ENCODE peak calls at places on chromosomes 6 and 20, in five cellular contexts. X is neural crest cell, Y is Peyer's patch, L is cardiac muscle cell, R is LNCaP clone FGC. I is an unnamed sample.

GRCh38 chr6:35048031-35048613 is 93.0 kb downstream of the TCP11 start:
- DNase-seq in R (no peak), L (no peak), X (peak), Y (no peak), I (no peak)

GRCh38 chr20:10568032-10568431 is 105.8 kb downstream of the JAG1 start:
- DNase-seq in L (no peak), Y (no peak), X (no peak), R (no peak), I (no peak)

GRCh38 chr20:38184098-38184497 is 19.0 kb upstream of the TGM2 start:
- DNase-seq in L (no peak), X (no peak), R (no peak), Y (no peak), I (peak)

GRCh38 chr20:50434653-50435396 is 75.4 kb upstream of the PTPN1 start:
- DNase-seq in Y (no peak), R (no peak), X (no peak), L (peak), I (peak)

GRCh38 chr6:127366281-127367022 is 23.0 kb upstream of the ECHDC1 start:
- DNase-seq in R (no peak), Y (no peak), X (no peak), L (peak), I (peak)

GRCh38 chr6:128208851-128209580 is 308.2 kb upstream of the THEMIS start:
- DNase-seq in X (no peak), Y (no peak), R (no peak), L (peak), I (peak)

GRCh38 chr6:41917528-41917927 is 3.4 kb downstream of the MED20 start:
- DNase-seq in X (no peak), L (peak), R (no peak), Y (no peak), I (peak)

GRCh38 chr6:9783567-9783966 is 631.3 kb downstream of the TFAP2A start:
- DNase-seq in Y (no peak), X (no peak), L (peak), R (no peak), I (peak)

GRCh38 chr20:17914957-17915356 is 53.6 kb downstream of the SNX5 start:
- DNase-seq in R (no peak), Y (no peak), X (no peak), L (no peak), I (no peak)

GRCh38 chr20:38195521-38195920 is 30.5 kb upstream of the TGM2 start:
- DNase-seq in R (no peak), L (no peak), X (no peak), Y (no peak), I (peak)

GRCh38 chr6:21731411-21732031 is 138.0 kb downstream of the SOX4 start:
- DNase-seq in X (no peak), L (peak), Y (no peak), R (no peak), I (peak)

GRCh38 chr6:169960891-169961611 is 209.6 kb downstream of the ERMARD start:
- DNase-seq in L (no peak), R (no peak), Y (no peak), X (no peak), I (no peak)

GRCh38 chr6:99613705-99614429 is 7.2 kb downstream of the PRDM13 start:
- DNase-seq in Y (no peak), L (no peak), X (no peak), R (no peak), I (no peak)

GRCh38 chr6:147559016-147559415 is 50.5 kb downstream of the SAMD5 start:
- DNase-seq in L (peak), Y (no peak), R (no peak), X (no peak), I (no peak)

GRCh38 chr20:35981969-35982368 is 13.6 kb downstream of the CNBD2 start:
- DNase-seq in X (no peak), L (no peak), Y (no peak), R (no peak), I (no peak)

GRCh38 chr6:31721351-31722020 is at the start of gene LY6G6C:
- DNase-seq in R (no peak), Y (no peak), L (no peak), X (no peak), I (no peak)

GRCh38 chr6:41088451-41088850 is 15.7 kb downstream of the NFYA start:
- DNase-seq in Y (no peak), X (no peak), R (no peak), L (peak), I (no peak)

GRCh38 chr6:797479-798077 is 104.6 kb upstream of the EXOC2 start:
- DNase-seq in Y (no peak), X (peak), R (peak), L (peak), I (peak)

DNA sequence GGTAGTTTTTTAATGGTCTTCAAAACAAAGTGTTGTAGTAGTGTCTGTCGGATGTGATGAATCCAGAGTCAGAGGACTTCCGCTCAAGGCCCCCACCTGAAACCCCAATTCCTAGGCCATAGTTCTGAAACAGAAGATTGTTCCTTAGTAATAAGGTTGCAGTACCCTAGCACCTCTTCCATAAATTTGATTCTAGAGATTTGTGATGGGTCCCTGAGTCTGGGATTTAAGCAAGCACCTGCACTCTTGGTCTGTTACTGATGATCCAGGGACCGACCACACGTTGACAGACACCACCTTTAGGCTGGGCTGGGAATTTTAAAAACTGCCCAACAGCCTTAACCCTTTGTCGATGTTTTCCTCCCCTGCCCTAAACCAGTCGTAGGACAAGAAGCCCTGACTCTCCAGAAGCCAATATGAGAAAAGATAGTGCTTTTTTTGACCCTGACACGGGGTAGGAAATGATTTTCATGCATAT is 1.2 kb downstream of the KCTD20 start:
- DNase-seq in L (no peak), Y (no peak), R (no peak), X (no peak), I (peak)
- TF ChIP-seq CTCF in L (no peak), Y (peak), R (peak), X (peak), I (peak)

GRCh38 chr6:51166914-51167313 is 348.2 kb downstream of the TFAP2B start:
- DNase-seq in L (no peak), X (no peak), R (no peak), Y (no peak), I (no peak)
- TF ChIP-seq CTCF in L (no peak), X (no peak), R (no peak), Y (no peak), I (no peak)

GRCh38 chr6:16711551-16712249 is 49.6 kb downstream of the ATXN1 start:
- DNase-seq in X (no peak), R (no peak), Y (no peak), L (peak), I (peak)
- TF ChIP-seq CTCF in X (no peak), R (no peak), Y (no peak), L (no peak), I (peak)

GRCh38 chr20:60095456-60095855 is 137.2 kb downstream of the CDH26 start:
- DNase-seq in L (peak), X (no peak), R (no peak), Y (no peak), I (no peak)

GRCh38 chr20:60091284-60091683 is 133.1 kb downstream of the CDH26 start:
- DNase-seq in R (no peak), Y (no peak), X (no peak), L (no peak), I (no peak)

GRCh38 chr20:60088236-60088635 is 130.0 kb downstream of the CDH26 start:
- DNase-seq in X (no peak), Y (no peak), R (no peak), L (no peak), I (no peak)

GRCh38 chr20:60097285-60097684 is 139.1 kb downstream of the CDH26 start:
- DNase-seq in L (no peak), X (no peak), R (no peak), Y (no peak), I (no peak)

DNA sequence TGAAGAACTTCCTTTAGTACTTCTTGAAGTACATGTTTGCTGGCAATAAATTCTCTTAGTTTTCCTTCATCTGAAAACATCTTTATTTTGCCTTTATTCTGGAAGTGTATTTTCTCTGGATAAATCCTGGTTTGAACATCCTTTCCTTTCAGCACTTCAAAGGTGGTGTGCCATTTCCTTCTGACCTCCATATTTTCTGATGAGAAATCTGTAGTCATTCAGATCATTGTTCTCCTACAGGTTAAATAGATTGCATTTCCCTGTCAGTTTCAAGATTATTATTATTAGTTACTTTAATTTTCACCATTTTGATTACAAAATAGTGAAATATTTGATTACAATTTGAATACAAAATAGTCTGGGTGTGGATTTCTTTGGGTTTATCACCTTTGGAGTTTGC is 134.5 kb downstream of the CDH26 start:
- DNase-seq in X (no peak), Y (no peak), L (no peak), R (no peak), I (no peak)
- TF ChIP-seq CTCF in X (no peak), Y (no peak), L (no peak), R (no peak), I (no peak)

GRCh38 chr6:2693191-2693590 is 57.5 kb downstream of the MYLK4 start:
- DNase-seq in Y (no peak), R (no peak), L (no peak), X (no peak), I (no peak)

GRCh38 chr6:2697291-2697690 is 53.4 kb downstream of the MYLK4 start:
- DNase-seq in R (no peak), L (no peak), X (no peak), Y (no peak), I (no peak)

GRCh38 chr6:2695464-2696095 is 55.1 kb downstream of the MYLK4 start:
- DNase-seq in R (no peak), Y (no peak), L (peak), X (no peak), I (peak)
- TF ChIP-seq CTCF in R (peak), Y (peak), L (peak), X (peak), I (peak)

GRCh38 chr20:59391975-59392374 is 91.6 kb downstream of the EDN3 start:
- DNase-seq in R (no peak), L (no peak), X (no peak), Y (no peak), I (no peak)
- TF ChIP-seq CTCF in R (no peak), L (no peak), X (no peak), Y (no peak), I (no peak)

GRCh38 chr20:40811660-40812414 is 122.8 kb upstream of the MAFB start:
- DNase-seq in R (no peak), L (no peak), X (no peak), Y (no peak), I (no peak)
- TF ChIP-seq CTCF in R (no peak), L (no peak), X (no peak), Y (no peak), I (no peak)

DNA sequence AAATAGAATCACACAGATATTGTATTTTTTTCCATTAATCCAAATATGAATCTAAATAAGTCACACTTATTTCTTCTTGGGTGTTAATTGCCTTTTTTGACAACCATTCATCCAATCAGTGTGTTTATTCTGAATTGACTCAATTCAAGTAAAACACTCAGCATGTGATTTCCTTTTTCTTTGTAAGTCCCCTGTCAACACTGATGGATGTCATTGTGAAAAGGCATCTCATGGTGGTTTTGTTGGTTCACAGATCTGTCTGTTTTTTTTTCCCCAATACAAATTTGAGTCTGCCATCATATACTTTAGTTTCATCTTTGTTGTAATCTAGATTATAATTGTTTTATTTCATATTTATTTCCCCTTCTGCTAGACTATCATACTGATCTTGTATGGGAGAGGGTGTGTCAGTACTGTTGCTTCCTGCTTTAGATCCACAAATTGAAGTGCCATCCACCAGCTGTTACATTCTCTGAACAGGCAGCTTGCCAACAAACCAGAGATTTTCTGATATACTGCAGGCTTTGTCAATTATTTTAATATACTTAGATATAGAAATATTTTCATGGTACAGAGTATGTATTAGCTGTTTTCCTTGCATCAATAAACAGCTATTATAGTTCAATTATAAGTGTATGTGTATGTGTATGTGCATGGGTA is 64.2 kb upstream of the FLRT3 start:
- DNase-seq in R (no peak), Y (no peak), L (no peak), X (no peak), I (no peak)
- TF ChIP-seq CTCF in R (no peak), Y (no peak), L (no peak), X (no peak), I (no peak)

DNA sequence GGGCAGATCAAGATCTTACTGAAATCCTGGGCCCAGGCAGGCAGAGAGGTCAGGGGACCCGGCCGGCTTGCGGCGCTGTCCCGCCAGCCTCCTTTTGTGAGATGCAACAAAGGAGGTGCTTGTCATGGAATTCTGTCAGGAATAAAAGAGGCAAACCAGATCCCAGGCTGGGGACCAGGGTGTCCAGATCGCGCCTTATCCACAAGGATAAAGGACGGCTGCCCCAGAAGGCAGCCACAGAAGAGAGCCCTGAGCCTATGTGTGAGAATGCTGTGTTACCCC is 42.6 kb upstream of the CDH22 start:
- DNase-seq in L (no peak), X (no peak), R (no peak), Y (no peak), I (no peak)
- TF ChIP-seq CTCF in L (no peak), X (no peak), R (no peak), Y (no peak), I (no peak)

GRCh38 chr6:167910007-167910406 is 83.3 kb downstream of the AFDN start:
- DNase-seq in L (no peak), X (no peak), R (peak), Y (no peak), I (no peak)

GRCh38 chr6:167904791-167905190 is 78.1 kb downstream of the AFDN start:
- DNase-seq in R (no peak), L (no peak), X (no peak), Y (no peak), I (no peak)

GRCh38 chr6:167910652-167911051 is 83.9 kb downstream of the AFDN start:
- DNase-seq in R (no peak), L (no peak), X (no peak), Y (no peak), I (no peak)

GRCh38 chr6:167907837-167908681 is 81.3 kb downstream of the AFDN start:
- DNase-seq in Y (no peak), L (peak), R (peak), X (no peak), I (peak)

DNA sequence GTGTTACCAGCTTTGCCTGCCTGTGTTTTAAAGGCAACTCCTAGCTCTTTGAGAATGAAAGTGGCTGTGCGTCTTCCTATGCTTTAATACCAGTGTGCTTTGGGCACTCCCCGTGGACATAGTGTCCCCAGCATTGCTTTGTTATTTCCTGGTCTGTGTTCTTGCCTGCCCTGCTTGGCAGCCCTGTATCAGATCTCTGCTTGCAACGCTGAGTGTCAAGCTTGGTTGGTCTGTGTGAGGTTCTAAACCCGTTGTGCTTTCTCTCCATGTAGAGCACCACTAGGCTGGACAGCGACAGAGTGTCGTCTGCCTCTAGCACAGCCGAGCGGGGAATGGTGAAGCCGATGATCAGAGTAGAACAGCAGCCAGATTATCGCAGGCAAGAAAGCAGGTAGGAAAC is 80.2 kb downstream of the AFDN start:
- DNase-seq in R (peak), Y (no peak), X (no peak), L (peak), I (no peak)
- TF ChIP-seq CTCF in R (peak), Y (peak), X (no peak), L (no peak), I (no peak)